ENCODE peak calls at places on chromosomes 5 and 9, in six cellular contexts. E, P, B, T, C and I are unnamed samples.
A peak's percentile ranks its signal among the peaks of the same experiment; 100 is the strongest.

GRCh38 chr9:9920425-9920824 is 692.4 kb downstream of the PTPRD start:
- DNase-seq in P (no peak), T (no peak), B (no peak), C (no peak), E (no peak), I (no peak)

GRCh38 chr5:108521841-108522506 is 140.1 kb upstream of the FBXL17 start:
- DNase-seq in E (peak; percentile 75), B (peak; percentile 5), T (peak; percentile 81), C (peak; percentile 22), P (peak; percentile 44), I (no peak)

GRCh38 chr9:132142883-132143282 is 19.0 kb upstream of the NTNG2 start:
- DNase-seq in T (no peak), E (no peak), P (no peak), C (no peak), B (no peak), I (no peak)

GRCh38 chr9:5500441-5501235 is 9.7 kb upstream of the PDCD1LG2 start:
- DNase-seq in C (no peak), E (peak; percentile 65), T (no peak), B (no peak), P (peak; percentile 20), I (no peak)

GRCh38 chr5:88833371-88834107 is 49.4 kb downstream of the MEF2C start:
- DNase-seq in C (no peak), T (peak; percentile 47), P (peak; percentile 55), E (peak; percentile 89), B (peak; percentile 39), I (no peak)

GRCh38 chr9:124297553-124297905 is 39.8 kb downstream of the NEK6 start:
- DNase-seq in T (peak; percentile 49), E (peak; percentile 99), C (no peak), P (peak; percentile 84), B (no peak), I (no peak)

GRCh38 chr5:42886612-42887011 is 74.9 kb upstream of the SELENOP start:
- DNase-seq in E (no peak), B (no peak), C (no peak), P (no peak), T (no peak), I (no peak)

GRCh38 chr9:76463211-76463610 is 4.2 kb downstream of the GCNT1 start:
- DNase-seq in T (no peak), P (no peak), C (no peak), E (no peak), B (no peak), I (no peak)